ENCODE peak calls at places on chromosomes 7 and 10, in five cellular contexts. G is left lung, Q is Caco-2, B is fibroblast of pulmonary artery, V is Peyer's patch. N is an unnamed sample.

GRCh38 chr7:13312327-13312726 is 624.9 kb downstream of the ARL4A start:
- DNase-seq in B (no peak), V (no peak), Q (peak), G (no peak), N (no peak)

GRCh38 chr10:17368708-17369272 is 85.6 kb downstream of the ST8SIA6 start:
- DNase-seq in B (no peak), G (no peak), Q (no peak), V (no peak), N (no peak)

GRCh38 chr10:12130237-12130872 is 878 bp downstream of the SEC61A2 start:
- DNase-seq in Q (peak), B (peak), G (no peak), V (no peak), N (peak)

GRCh38 chr7:7922684-7923385 is 45.8 kb upstream of the GLCCI1 start:
- DNase-seq in Q (no peak), G (no peak), V (no peak), B (no peak), N (no peak)

GRCh38 chr7:50349963-50350944 is 45.7 kb downstream of the IKZF1 start:
- DNase-seq in V (no peak), G (no peak), Q (no peak), B (no peak), N (no peak)

GRCh38 chr7:73829505-73829904 is 1.3 kb upstream of the CLDN4 start:
- DNase-seq in G (peak), B (no peak), Q (peak), V (no peak), N (no peak)

GRCh38 chr7:70678621-70679251 is 453.2 kb upstream of the GALNT17 start:
- DNase-seq in B (peak), Q (no peak), V (no peak), G (no peak), N (peak)

GRCh38 chr7:45657136-45657889 is 83.1 kb downstream of the ADCY1 start:
- DNase-seq in B (no peak), V (no peak), Q (no peak), G (no peak), N (no peak)

GRCh38 chr7:30796105-30796869 is 25.1 kb downstream of the MINDY4 start:
- DNase-seq in V (no peak), B (peak), G (no peak), Q (no peak), N (no peak)

GRCh38 chr10:57188846-57189245 is 827.8 kb upstream of the ZWINT start:
- DNase-seq in B (no peak), V (no peak), Q (no peak), G (no peak), N (no peak)

GRCh38 chr7:30849565-30849964 is 62.1 kb upstream of the AQP1 start:
- DNase-seq in B (no peak), V (no peak), Q (no peak), G (no peak), N (no peak)

GRCh38 chr10:113854019-113854756 is at the start of the genes DCLRE1A and NHLRC2:
- DNase-seq in Q (peak), G (peak), V (peak), B (peak), N (peak)

GRCh38 chr7:2358968-2359527 is 4.4 kb downstream of the EIF3B start:
- DNase-seq in B (no peak), G (no peak), Q (no peak), V (no peak), N (no peak)

GRCh38 chr7:139776486-139777303 is 1.1 kb downstream of the HIPK2 start:
- DNase-seq in B (peak), V (peak), G (peak), Q (peak), N (no peak)

GRCh38 chr7:138602456-138602855 is 98.7 kb downstream of the SVOPL start:
- DNase-seq in V (no peak), Q (no peak), G (no peak), B (no peak), N (no peak)

GRCh38 chr10:23199768-23200511 is 7.8 kb downstream of the PTF1A start:
- DNase-seq in V (no peak), B (no peak), G (no peak), Q (no peak), N (no peak)

GRCh38 chr7:1848911-1849311 is 178.8 kb downstream of the ELFN1 start:
- DNase-seq in B (no peak), G (no peak), Q (no peak), V (no peak), N (no peak)

GRCh38 chr7:95546647-95547046 is 49.7 kb downstream of the PDK4 start:
- DNase-seq in Q (no peak), B (no peak), G (no peak), V (no peak), N (no peak)

GRCh38 chr7:46352335-46352954 is 431.4 kb upstream of the IGFBP3 start:
- DNase-seq in B (peak), Q (peak), G (no peak), V (no peak), N (peak)

GRCh38 chr7:142554555-142555532 is 194.4 kb upstream of the PRSS1 start:
- DNase-seq in V (no peak), B (no peak), Q (no peak), G (no peak), N (no peak)

GRCh38 chr10:47361293-47361692 is 13.1 kb downstream of the RBP3 start:
- DNase-seq in Q (peak), B (peak), V (peak), G (no peak), N (no peak)

GRCh38 chr10:47253651-47254375 is 46.2 kb upstream of the GDF10 start:
- DNase-seq in V (no peak), B (peak), G (no peak), Q (no peak), N (no peak)

GRCh38 chr7:2540641-2541051 is 14.7 kb downstream of the BRAT1 start:
- DNase-seq in G (peak), B (no peak), Q (no peak), V (no peak), N (no peak)

GRCh38 chr7:11355571-11355970 is 381.9 kb downstream of the PHF14 start:
- DNase-seq in B (no peak), G (no peak), Q (no peak), V (no peak), N (no peak)

GRCh38 chr10:8696746-8697145 is 642.3 kb downstream of the GATA3 start:
- DNase-seq in V (no peak), Q (no peak), B (no peak), G (no peak), N (no peak)

GRCh38 chr10:67788028-67788886 is 49.7 kb downstream of the DNAJC12 start:
- DNase-seq in G (peak), B (peak), Q (peak), V (peak), N (no peak)

GRCh38 chr10:18501610-18502009 is 149.8 kb downstream of the NSUN6 start:
- DNase-seq in B (no peak), Q (no peak), V (no peak), G (no peak), N (no peak)
- H3K4me3 ChIP-seq in B (no peak), Q (no peak), V (no peak), G (no peak), N (no peak)

DNA sequence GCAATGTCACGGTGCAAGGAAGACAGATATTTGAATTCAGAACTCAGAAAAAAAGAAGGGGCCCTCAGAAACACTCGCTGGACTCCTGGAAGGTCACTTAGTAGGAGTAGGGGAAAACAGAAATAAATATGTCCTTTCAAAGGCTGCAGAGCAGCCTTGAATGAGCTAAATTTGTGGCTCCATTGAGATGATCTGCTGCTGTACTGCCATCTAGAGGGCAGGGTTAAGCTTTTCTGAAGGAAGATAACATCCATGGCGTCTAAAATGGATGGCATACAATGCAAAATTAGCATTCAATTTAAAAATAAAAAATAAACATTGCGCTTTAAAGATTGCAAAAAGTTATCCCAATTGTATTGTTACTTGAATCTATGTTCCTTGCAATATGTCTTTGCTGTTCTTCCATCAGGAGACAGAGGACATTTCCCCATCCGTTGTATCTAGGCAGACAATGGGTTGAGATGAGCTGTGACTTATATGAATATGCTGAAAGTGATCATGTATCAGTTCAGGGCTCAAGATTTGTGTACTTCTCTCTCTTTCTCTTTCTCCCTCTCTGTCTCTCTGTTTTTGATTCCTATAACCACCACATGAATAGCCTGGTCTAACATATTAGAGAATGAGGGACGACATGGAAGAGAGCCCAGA is 642.2 kb downstream of the SH2D4B start:
- DNase-seq in Q (no peak), G (no peak), V (no peak), B (no peak), N (no peak)
- TF ChIP-seq CTCF in Q (peak), G (no peak), V (no peak), B (peak), N (peak)

DNA sequence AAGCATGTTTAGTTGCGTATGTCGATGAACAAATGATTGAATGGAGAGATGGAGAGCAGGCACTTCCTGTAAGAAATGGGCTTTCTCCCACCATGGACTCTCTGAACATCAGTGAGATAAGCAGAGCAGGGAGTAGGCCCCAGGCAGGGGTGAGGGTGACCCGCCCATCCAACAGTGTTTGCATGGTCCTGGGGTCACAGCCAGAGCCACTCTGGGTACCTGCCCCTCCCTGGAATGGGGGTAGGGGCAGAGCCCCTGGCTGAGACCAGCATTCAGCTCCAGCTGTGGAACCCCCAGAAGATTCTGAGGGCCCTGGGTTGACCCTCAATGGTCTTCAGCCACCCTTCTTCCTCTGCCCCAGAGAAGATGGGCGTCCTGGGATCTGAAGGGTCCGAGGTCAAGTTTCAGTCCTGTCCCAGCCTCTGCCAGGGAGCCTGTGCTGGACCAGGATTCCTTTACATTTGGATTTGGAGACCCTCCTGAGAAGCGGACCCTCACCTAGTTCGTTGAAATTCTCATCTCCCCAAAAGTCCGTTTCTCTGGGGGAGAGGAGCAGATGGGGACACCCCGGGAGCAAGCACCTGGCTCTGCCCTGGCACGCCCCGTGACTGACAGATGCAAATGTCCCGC is 2.4 kb upstream of the FGF8 start:
- DNase-seq in Q (peak), V (no peak), G (peak), B (no peak), N (no peak)
- H3K4me3 ChIP-seq in Q (no peak), V (no peak), G (no peak), B (no peak), N (no peak)

GRCh38 chr7:155464948-155465739 is 7.2 kb downstream of the EN2 start:
- DNase-seq in Q (no peak), G (no peak), B (no peak), V (no peak), N (no peak)

GRCh38 chr7:155465761-155466141 is 7.8 kb downstream of the EN2 start:
- DNase-seq in G (no peak), V (no peak), Q (no peak), B (no peak), N (no peak)

GRCh38 chr7:155466142-155466813 is 8.3 kb downstream of the EN2 start:
- DNase-seq in V (no peak), G (peak), B (no peak), Q (no peak), N (no peak)

GRCh38 chr7:155467846-155468821 is 10.2 kb downstream of the EN2 start:
- DNase-seq in G (peak), V (no peak), B (no peak), Q (no peak), N (no peak)

GRCh38 chr7:155466814-155467675 is 9.1 kb downstream of the EN2 start:
- DNase-seq in G (peak), B (no peak), Q (no peak), V (peak), N (no peak)
- TF ChIP-seq CTCF in G (no peak), B (no peak), Q (peak), V (no peak), N (no peak)

DNA sequence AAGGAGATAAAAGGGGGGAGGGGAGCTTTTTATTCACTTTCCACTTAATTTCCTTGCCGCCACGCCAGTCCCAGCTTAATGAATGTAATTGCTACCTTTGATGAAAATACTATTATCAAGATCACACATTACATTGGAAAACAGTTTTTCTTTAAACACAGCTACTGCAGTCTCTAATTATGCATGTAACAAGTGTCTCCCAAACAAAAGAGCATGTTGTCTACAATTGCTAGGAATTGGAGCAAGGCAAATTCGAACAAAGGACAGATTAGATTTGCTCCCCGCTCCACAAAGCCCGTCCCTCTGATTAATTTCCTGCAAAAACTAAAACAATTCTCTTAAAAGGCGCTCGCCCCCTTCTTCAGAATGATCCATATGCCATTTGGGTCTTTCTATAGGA is 60.5 kb downstream of the ACADSB start:
- DNase-seq in V (no peak), G (no peak), B (no peak), Q (no peak), N (no peak)
- H3K4me3 ChIP-seq in V (no peak), G (no peak), B (no peak), Q (no peak), N (no peak)

DNA sequence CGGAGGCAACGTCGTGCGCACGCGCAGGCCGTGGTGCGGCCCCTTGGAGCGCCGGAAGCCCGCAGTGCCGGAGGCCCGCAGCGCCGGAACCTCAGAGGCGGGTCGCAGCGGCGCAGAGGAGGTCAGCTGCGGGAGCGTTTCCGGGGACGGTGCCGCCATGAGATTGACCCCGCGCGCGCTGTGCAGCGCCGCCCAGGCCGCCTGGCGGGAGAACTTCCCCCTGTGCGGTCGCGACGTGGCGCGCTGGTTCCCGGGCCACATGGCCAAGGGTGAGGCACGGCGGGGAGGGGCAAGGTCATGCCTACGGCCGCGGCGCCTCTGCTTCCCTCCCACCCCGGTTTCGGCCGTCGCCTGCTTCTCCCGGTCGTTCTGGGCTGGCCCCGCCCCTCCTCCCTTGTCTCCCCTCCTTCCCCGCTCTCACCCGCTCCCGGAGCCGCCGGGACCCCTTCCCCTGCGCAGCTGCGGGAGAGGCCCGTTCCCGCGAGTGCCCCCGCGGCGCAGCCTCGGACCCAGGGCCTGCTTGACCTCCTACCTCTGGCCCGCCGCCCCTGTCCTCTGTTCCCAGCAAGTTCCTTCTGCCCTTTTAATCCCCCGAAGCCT is at the start of gene MTG1:
- DNase-seq in G (peak), V (peak), Q (peak), B (peak), N (peak)
- TF ChIP-seq CTCF in G (no peak), V (no peak), Q (peak), B (no peak), N (no peak)

GRCh38 chr7:36128448-36129047 is 24.5 kb upstream of the EEPD1 start:
- DNase-seq in V (peak), Q (no peak), G (no peak), B (peak), N (peak)
- H3K4me3 ChIP-seq in V (peak), Q (no peak), G (no peak), B (no peak), N (no peak)

N was measured in AG09309.